ENCODE peak calls at places on chromosome 1, in four cellular contexts. One of them, this sample, is unnamed.
A peak's percentile ranks its signal among the peaks of the same experiment; 100 is the strongest.

GRCh38 chr1:203524152-203524551 is 30.2 kb downstream of the OPTC start:
- DNase-seq in breast epithelium: no peak
- DNase-seq in EL: no peak
- DNase-seq in glomerular endothelial cell: no peak
- DNase-seq in this sample: no peak

GRCh38 chr1:40562185-40562584 is 30.7 kb downstream of the ZNF684 start:
- DNase-seq in breast epithelium: no peak
- DNase-seq in glomerular endothelial cell: no peak
- DNase-seq in EL: no peak
- DNase-seq in this sample: no peak

GRCh38 chr1:238606896-238607295 is 716.2 kb upstream of the ZP4 start:
- DNase-seq in glomerular endothelial cell: no peak
- DNase-seq in breast epithelium: no peak
- DNase-seq in EL: peak; percentile 56
- DNase-seq in this sample: peak; percentile 34

GRCh38 chr1:25098717-25099116 is 133.6 kb downstream of the SYF2 start:
- DNase-seq in EL: peak; percentile 36
- DNase-seq in breast epithelium: no peak
- DNase-seq in glomerular endothelial cell: no peak
- DNase-seq in this sample: no peak

GRCh38 chr1:53080041-53080440 is 18.0 kb downstream of the PODN start:
- DNase-seq in EL: no peak
- DNase-seq in breast epithelium: no peak
- DNase-seq in glomerular endothelial cell: no peak
- DNase-seq in this sample: no peak

GRCh38 chr1:48530727-48531351 is 58.8 kb upstream of the SPATA6 start:
- DNase-seq in EL: peak; percentile 23
- DNase-seq in breast epithelium: no peak
- DNase-seq in glomerular endothelial cell: no peak
- DNase-seq in this sample: peak; percentile 83

GRCh38 chr1:14647777-14648176 is 49.3 kb downstream of the KAZN start:
- DNase-seq in glomerular endothelial cell: no peak
- DNase-seq in EL: no peak
- DNase-seq in breast epithelium: no peak
- DNase-seq in this sample: no peak

GRCh38 chr1:8111560-8111959 is 85.5 kb upstream of the ERRFI1 start:
- DNase-seq in glomerular endothelial cell: no peak
- DNase-seq in breast epithelium: no peak
- DNase-seq in EL: no peak
- DNase-seq in this sample: no peak

GRCh38 chr1:31222176-31222575 is 17.5 kb downstream of the NKAIN1 start:
- DNase-seq in EL: no peak
- DNase-seq in glomerular endothelial cell: no peak
- DNase-seq in breast epithelium: no peak
- DNase-seq in this sample: no peak

GRCh38 chr1:15749399-15750291 is 7.3 kb downstream of the TMEM82 start:
- DNase-seq in glomerular endothelial cell: peak; percentile 81
- DNase-seq in EL: peak; percentile 70
- DNase-seq in breast epithelium: no peak
- DNase-seq in this sample: no peak

GRCh38 chr1:218383051-218383450 is 37.9 kb downstream of the TGFB2 start:
- DNase-seq in breast epithelium: no peak
- DNase-seq in EL: peak; percentile 31
- DNase-seq in glomerular endothelial cell: no peak
- DNase-seq in this sample: no peak

GRCh38 chr1:183996396-183996795 is 41.1 kb downstream of the COLGALT2 start:
- DNase-seq in EL: no peak
- DNase-seq in breast epithelium: no peak
- DNase-seq in glomerular endothelial cell: no peak
- DNase-seq in this sample: no peak

GRCh38 chr1:13820055-13820454 is 120.1 kb downstream of the PRDM2 start:
- DNase-seq in breast epithelium: no peak
- DNase-seq in EL: no peak
- DNase-seq in glomerular endothelial cell: no peak
- DNase-seq in this sample: no peak

This sample was measured in D341Med.